ENCODE peak calls at places on chromosomes 3 and 15, in four cellular contexts. Y is astrocyte of the spinal cord, C is pancreas, U is lower lobe of right lung. R is an unnamed sample.

GRCh38 chr3:104438761-104439160 is 927.9 kb upstream of the ALCAM start:
- DNase-seq in Y (no peak), C (no peak), U (no peak), R (no peak)

GRCh38 chr15:25713736-25714537 is 149.2 kb downstream of the ATP10A start:
- DNase-seq in Y (no peak), C (no peak), U (no peak), R (no peak)

GRCh38 chr3:64216706-64217105 is 8.6 kb downstream of the PRICKLE2 start:
- DNase-seq in Y (peak), C (no peak), U (no peak), R (no peak)

GRCh38 chr3:152524198-152525140 is 255.7 kb downstream of the MBNL1 start:
- DNase-seq in Y (peak), C (no peak), U (no peak), R (peak)

GRCh38 chr15:70318996-70319465 is 221.3 kb upstream of the TLE3 start:
- DNase-seq in Y (peak), C (no peak), U (no peak), R (no peak)

GRCh38 chr15:66216806-66217205 is 36.7 kb downstream of the MEGF11 start:
- DNase-seq in Y (no peak), C (no peak), U (no peak), R (no peak)

GRCh38 chr15:71329509-71330260 is 214.4 kb downstream of the THSD4 start:
- DNase-seq in Y (peak), C (no peak), U (no peak), R (no peak)

GRCh38 chr15:28954466-28955159 is 68.8 kb downstream of the APBA2 start:
- DNase-seq in Y (no peak), C (no peak), U (no peak), R (no peak)

GRCh38 chr3:126914226-126914625 is 68.7 kb upstream of the PLXNA1 start:
- DNase-seq in Y (no peak), C (no peak), U (no peak), R (no peak)

GRCh38 chr15:77650285-77650684 is 17.6 kb upstream of the LINGO1 start:
- DNase-seq in Y (no peak), C (no peak), U (no peak), R (peak)

GRCh38 chr15:81256916-81257315 is 60.2 kb downstream of the IL16 start:
- DNase-seq in Y (peak), C (no peak), U (no peak), R (no peak)

GRCh38 chr3:55283441-55283925 is 203.6 kb downstream of the WNT5A start:
- DNase-seq in Y (no peak), C (no peak), U (no peak), R (no peak)

GRCh38 chr15:31169558-31169957 is 68.0 kb upstream of the TRPM1 start:
- DNase-seq in Y (no peak), C (no peak), U (no peak), R (no peak)

GRCh38 chr15:66069751-66070150 is 183.8 kb downstream of the MEGF11 start:
- DNase-seq in Y (no peak), C (no peak), U (no peak), R (no peak)

GRCh38 chr3:87167634-87168456 is 59.3 kb upstream of the CHMP2B start:
- DNase-seq in Y (peak), C (peak), U (no peak), R (peak)

GRCh38 chr3:119221779-119222320 is 18.8 kb downstream of the B4GALT4 start:
- DNase-seq in Y (no peak), C (no peak), U (no peak), R (no peak)

GRCh38 chr3:9855594-9855993 is 11.8 kb upstream of the RPUSD3 start:
- DNase-seq in Y (no peak), C (no peak), U (no peak), R (no peak)

GRCh38 chr3:35523838-35524237 is 115.5 kb upstream of the ARPP21 start:
- DNase-seq in Y (peak), C (no peak), U (no peak), R (no peak)

GRCh38 chr15:88090406-88091085 is 166.0 kb downstream of the NTRK3 start:
- DNase-seq in Y (no peak), C (no peak), U (no peak), R (no peak)

GRCh38 chr3:176274161-176274560 is 923.1 kb downstream of the TBL1XR1 start:
- DNase-seq in Y (no peak), C (no peak), U (no peak), R (no peak)

GRCh38 chr3:60086811-60087210 is 1037.0 kb upstream of the CFAP20DC start:
- DNase-seq in Y (peak), C (no peak), U (no peak), R (no peak)

GRCh38 chr3:177811111-177811510 is 613.8 kb upstream of the TBL1XR1 start:
- DNase-seq in Y (no peak), C (no peak), U (no peak), R (no peak)

GRCh38 chr15:100879046-100879445 is 585 bp upstream of the ALDH1A3 start:
- DNase-seq in Y (no peak), C (no peak), U (no peak), R (no peak)

GRCh38 chr3:111252795-111253194 is 181.2 kb downstream of the NECTIN3 start:
- DNase-seq in Y (peak), C (no peak), U (no peak), R (no peak)

GRCh38 chr3:73635254-73635653 is 10.5 kb upstream of the PDZRN3 start:
- DNase-seq in Y (no peak), C (no peak), U (no peak), R (no peak)

GRCh38 chr3:50317303-50317702 is 5.2 kb downstream of the HYAL2 start:
- DNase-seq in Y (no peak), C (no peak), U (peak), R (no peak)

GRCh38 chr15:70436428-70436827 is 326.9 kb downstream of the UACA start:
- DNase-seq in Y (no peak), C (no peak), U (no peak), R (no peak)

GRCh38 chr3:186959029-186959624 is 28.8 kb downstream of the ST6GAL1 start:
- DNase-seq in Y (no peak), C (no peak), U (no peak), R (no peak)

GRCh38 chr3:140585828-140586227 is 92.0 kb upstream of the TRIM42 start:
- DNase-seq in Y (peak), C (no peak), U (no peak), R (no peak)

GRCh38 chr3:151644005-151644685 is 89.6 kb upstream of the AADACL2 start:
- DNase-seq in Y (no peak), C (no peak), U (no peak), R (no peak)

GRCh38 chr15:89912674-89913396 is at the start of gene ARPIN:
- DNase-seq in Y (peak), C (peak), U (peak), R (peak)

GRCh38 chr15:40908095-40908494 is 13.8 kb downstream of the VPS18 start:
- DNase-seq in Y (no peak), C (no peak), U (no peak), R (no peak)

GRCh38 chr3:54951405-54951804 is 23.5 kb upstream of the LRTM1 start:
- DNase-seq in Y (peak), C (peak), U (peak), R (peak)

GRCh38 chr3:134904796-134905646 is 110.0 kb downstream of the EPHB1 start:
- DNase-seq in Y (no peak), C (no peak), U (no peak), R (no peak)

GRCh38 chr3:165463546-165463945 is 267.4 kb upstream of the SLITRK3 start:
- DNase-seq in Y (no peak), C (no peak), U (no peak), R (no peak)

GRCh38 chr15:84552896-84553295 is 47.9 kb upstream of the ZSCAN2 start:
- DNase-seq in Y (peak), C (no peak), U (no peak), R (no peak)

GRCh38 chr3:129386984-129387383 is 41.5 kb downstream of the EFCAB12 start:
- DNase-seq in Y (no peak), C (no peak), U (no peak), R (no peak)

GRCh38 chr3:39935261-39935660 is 125.9 kb downstream of the MYRIP start:
- DNase-seq in Y (no peak), C (no peak), U (no peak), R (no peak)

GRCh38 chr15:80240261-80240660 is 11.8 kb downstream of the CTXND1 start:
- DNase-seq in Y (no peak), C (no peak), U (no peak), R (no peak)

GRCh38 chr15:80228959-80229610 is 22.9 kb downstream of the CTXND1 start:
- DNase-seq in Y (peak), C (no peak), U (no peak), R (no peak)

GRCh38 chr15:80233511-80234080 is 18.4 kb downstream of the CTXND1 start:
- DNase-seq in Y (no peak), C (no peak), U (no peak), R (no peak)

GRCh38 chr15:80231371-80231770 is 20.6 kb downstream of the CTXND1 start:
- DNase-seq in Y (no peak), C (no peak), U (no peak), R (no peak)

DNA sequence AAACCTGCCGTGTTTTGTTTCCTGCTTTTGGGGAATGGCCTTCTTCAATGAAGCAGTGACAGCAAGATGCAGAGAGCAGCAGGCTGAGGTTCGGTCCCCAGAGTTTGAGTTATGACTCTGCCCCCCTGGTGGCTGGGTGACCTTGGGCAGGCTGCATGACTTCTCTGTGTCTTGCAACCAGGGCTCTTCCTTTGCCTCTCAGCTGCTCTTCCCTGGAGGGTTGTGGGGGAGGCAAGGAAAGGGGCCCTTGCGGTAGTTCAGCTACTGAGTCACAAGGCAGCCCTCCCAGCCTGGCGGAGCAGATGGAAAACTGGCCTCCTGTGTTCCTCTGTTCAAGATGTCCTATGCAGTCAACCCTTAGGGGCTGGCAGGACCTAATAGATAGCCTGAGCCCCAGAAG is 17.1 kb downstream of the CTXND1 start:
- DNase-seq in Y (no peak), C (no peak), U (peak), R (peak)
- TF ChIP-seq CTCF in Y (peak), C (peak), U (peak), R (peak)

GRCh38 chr15:91237493-91237892 is 137.4 kb downstream of the SV2B start:
- DNase-seq in Y (no peak), C (no peak), U (no peak), R (no peak)

GRCh38 chr15:91234759-91235158 is 134.7 kb downstream of the SV2B start:
- DNase-seq in Y (no peak), C (no peak), U (no peak), R (no peak)

GRCh38 chr15:91238664-91239428 is 138.8 kb downstream of the SV2B start:
- DNase-seq in Y (no peak), C (no peak), U (no peak), R (no peak)

DNA sequence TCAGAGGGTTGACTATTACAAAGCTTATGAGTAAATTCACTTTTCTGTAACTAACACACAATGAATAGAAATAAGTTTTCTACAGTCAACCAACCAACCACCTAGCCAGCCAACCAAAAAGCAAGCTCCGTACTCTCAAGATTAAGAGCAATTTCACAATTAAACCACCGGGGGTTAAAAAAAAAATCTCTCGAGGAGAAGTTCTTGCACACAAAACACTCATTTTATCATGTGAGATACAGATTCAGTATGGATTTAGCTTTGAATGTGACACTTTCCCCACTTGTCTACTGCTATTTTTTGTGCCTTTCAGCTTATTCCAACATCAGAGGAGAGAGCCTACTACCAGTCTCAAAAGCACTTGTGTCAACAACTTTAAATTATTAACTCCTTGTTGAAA is 135.3 kb downstream of the SV2B start:
- DNase-seq in Y (no peak), C (no peak), U (no peak), R (no peak)
- TF ChIP-seq CTCF in Y (no peak), C (no peak), U (no peak), R (peak)

GRCh38 chr3:169813757-169814517 is 1.2 kb upstream of the LRRC34 start:
- DNase-seq in Y (no peak), C (no peak), U (peak), R (no peak)

GRCh38 chr3:169809230-169809795 is 3.4 kb upstream of the LRRIQ4 start:
- DNase-seq in Y (no peak), C (no peak), U (no peak), R (no peak)

GRCh38 chr3:169812844-169813677 is at the start of the genes LRRC34 and LRRIQ4:
- DNase-seq in Y (peak), C (peak), U (peak), R (peak)

GRCh38 chr3:169811606-169812123 is 1.0 kb upstream of the LRRIQ4 start:
- DNase-seq in Y (peak), C (no peak), U (no peak), R (no peak)

DNA sequence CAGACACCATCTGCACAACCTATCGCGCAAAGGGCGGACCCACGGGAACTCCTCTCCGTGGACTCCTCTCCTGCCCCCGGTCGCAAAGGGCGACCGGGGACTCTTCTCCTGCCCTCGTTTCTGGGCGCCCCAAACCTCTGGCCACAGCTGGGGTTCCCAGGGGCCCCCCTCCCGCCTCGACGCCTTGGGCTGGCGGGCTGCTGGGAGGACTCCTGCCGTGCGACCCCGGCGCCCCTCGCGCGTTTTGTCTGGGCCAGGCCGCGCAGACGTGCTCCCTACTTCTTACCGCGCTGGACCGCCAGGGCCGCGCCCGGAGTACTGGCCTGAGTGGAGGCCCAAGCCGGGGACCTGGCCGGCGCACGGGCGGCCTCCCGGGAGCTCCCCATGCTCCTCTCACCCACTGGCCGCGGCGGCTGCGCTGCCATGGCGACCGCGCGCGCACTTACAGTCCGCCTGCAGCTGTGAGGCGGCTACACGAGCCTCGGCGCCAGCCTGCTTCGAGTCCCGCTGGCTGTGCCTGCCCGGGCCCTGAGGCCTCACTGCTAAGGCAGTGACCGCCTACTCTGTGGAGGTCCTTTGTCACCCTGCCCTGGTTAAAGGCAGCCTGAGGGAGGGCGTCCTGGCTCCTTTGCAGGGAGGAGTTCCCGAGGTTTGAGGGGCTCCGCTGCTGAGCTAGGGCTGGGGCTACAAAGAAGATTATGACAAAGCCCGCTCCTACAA is 386 bp upstream of the LRRIQ4 start:
- DNase-seq in Y (peak), C (peak), U (peak), R (peak)
- TF ChIP-seq CTCF in Y (no peak), C (no peak), U (no peak), R (peak)

GRCh38 chr3:194485876-194486539 is 794 bp downstream of the ATP13A3 start:
- DNase-seq in Y (no peak), C (peak), U (peak), R (no peak)
- TF ChIP-seq CTCF in Y (peak), C (no peak), U (peak), R (peak)

GRCh38 chr3:102237181-102237580 is 197.6 kb upstream of the ZPLD1 start:
- DNase-seq in Y (no peak), C (no peak), U (no peak), R (no peak)

GRCh38 chr3:102238362-102238761 is 196.5 kb upstream of the ZPLD1 start:
- DNase-seq in Y (no peak), C (no peak), U (no peak), R (no peak)

GRCh38 chr3:102233881-102234280 is 200.9 kb upstream of the ZPLD1 start:
- DNase-seq in Y (no peak), C (no peak), U (no peak), R (no peak)

GRCh38 chr3:102237838-102238237 is 197.0 kb upstream of the ZPLD1 start:
- DNase-seq in Y (no peak), C (no peak), U (no peak), R (no peak)

GRCh38 chr3:102235679-102236078 is 199.1 kb upstream of the ZPLD1 start:
- DNase-seq in Y (peak), C (no peak), U (no peak), R (no peak)
- TF ChIP-seq CTCF in Y (peak), C (no peak), U (no peak), R (no peak)

R was measured in neural crest cell.